ENCODE peak calls at places on chromosomes 3 and 15, in four cellular contexts. W, L, U and C are unnamed samples.
A peak's percentile ranks its signal among the peaks of the same experiment; 100 is the strongest.

GRCh38 chr3:10770547-10770946 is 45.5 kb upstream of the SLC6A11 start:
- DNase-seq in U (no peak), L (peak; percentile 29), W (no peak), C (peak; percentile 75)

GRCh38 chr3:69541059-69541471 is 155.2 kb upstream of the FRMD4B start:
- DNase-seq in W (no peak), U (no peak), L (peak; percentile 68), C (no peak)

GRCh38 chr3:157247391-157247790 is 87.4 kb upstream of the CCNL1 start:
- DNase-seq in U (no peak), W (no peak), L (no peak), C (no peak)

GRCh38 chr3:155946178-155946577 is 75.7 kb downstream of the GMPS start:
- DNase-seq in L (no peak), W (no peak), U (no peak), C (no peak)

GRCh38 chr3:60730371-60730770 is 520.9 kb downstream of the FHIT start:
- DNase-seq in W (no peak), L (no peak), U (no peak), C (no peak)

GRCh38 chr3:56874269-56874668 is 72.5 kb upstream of the ARHGEF3 start:
- DNase-seq in U (no peak), L (peak; percentile 66), W (no peak), C (no peak)

GRCh38 chr15:38144921-38145320 is 107.7 kb upstream of the SPRED1 start:
- DNase-seq in L (no peak), U (no peak), W (no peak), C (no peak)

GRCh38 chr15:84834227-84834955 is 17.2 kb downstream of the ALPK3 start:
- DNase-seq in L (peak; percentile 30), W (no peak), U (no peak), C (no peak)

GRCh38 chr3:115912372-115912771 is 289.1 kb downstream of the GAP43 start:
- DNase-seq in U (peak; percentile 5), W (no peak), L (no peak), C (no peak)

GRCh38 chr3:193030276-193030675 is 112.6 kb upstream of the MB21D2 start:
- DNase-seq in W (no peak), L (no peak), U (no peak), C (no peak)

GRCh38 chr15:66294157-66294931 is 976 bp downstream of the DIS3L start:
- DNase-seq in W (no peak), L (no peak), U (peak; percentile 31), C (no peak)

GRCh38 chr3:179750720-179751328 is 98.0 kb downstream of the USP13 start:
- DNase-seq in U (no peak), W (no peak), L (no peak), C (peak; percentile 54)

GRCh38 chr15:28003302-28004037 is 95.6 kb downstream of the OCA2 start:
- DNase-seq in U (no peak), W (peak; percentile 71), L (no peak), C (peak; percentile 83)

GRCh38 chr3:169007145-169007544 is 656.4 kb downstream of the MECOM start:
- DNase-seq in U (no peak), L (no peak), W (no peak), C (no peak)

GRCh38 chr3:169008772-169009358 is 654.6 kb downstream of the MECOM start:
- DNase-seq in W (no peak), L (no peak), U (no peak), C (no peak)
- TF ChIP-seq CTCF in W (no peak), L (peak; percentile 29), U (no peak), C (no peak)

GRCh38 chr3:143016321-143016972 is 15.1 kb downstream of the U2SURP start:
- DNase-seq in U (no peak), L (no peak), W (no peak), C (no peak)
- TF ChIP-seq CTCF in U (peak; percentile 40), L (peak; percentile 77), W (peak; percentile 49), C (peak; percentile 60)

GRCh38 chr3:134211797-134212196 is 38.9 kb downstream of the RYK start:
- DNase-seq in W (no peak), L (peak; percentile 80), U (no peak), C (no peak)
- TF ChIP-seq CTCF in W (peak; percentile 48), L (peak; percentile 88), U (peak; percentile 33), C (peak; percentile 83)

GRCh38 chr3:139113231-139113749 is 68.6 kb upstream of the PRR23C start:
- DNase-seq in L (peak; percentile 46), U (no peak), W (no peak), C (no peak)
- TF ChIP-seq CTCF in L (peak; percentile 22), U (no peak), W (no peak), C (no peak)

GRCh38 chr3:44880284-44880683 is 5.9 kb downstream of the TGM4 start:
- DNase-seq in U (no peak), L (no peak), W (no peak), C (no peak)
- TF ChIP-seq CTCF in U (no peak), L (no peak), W (no peak), C (no peak)

GRCh38 chr3:13353936-13354542 is 66.1 kb downstream of the NUP210 start:
- DNase-seq in W (no peak), U (no peak), L (peak; percentile 68), C (no peak)
- TF ChIP-seq CTCF in W (no peak), U (no peak), L (peak; percentile 72), C (peak; percentile 29)

DNA sequence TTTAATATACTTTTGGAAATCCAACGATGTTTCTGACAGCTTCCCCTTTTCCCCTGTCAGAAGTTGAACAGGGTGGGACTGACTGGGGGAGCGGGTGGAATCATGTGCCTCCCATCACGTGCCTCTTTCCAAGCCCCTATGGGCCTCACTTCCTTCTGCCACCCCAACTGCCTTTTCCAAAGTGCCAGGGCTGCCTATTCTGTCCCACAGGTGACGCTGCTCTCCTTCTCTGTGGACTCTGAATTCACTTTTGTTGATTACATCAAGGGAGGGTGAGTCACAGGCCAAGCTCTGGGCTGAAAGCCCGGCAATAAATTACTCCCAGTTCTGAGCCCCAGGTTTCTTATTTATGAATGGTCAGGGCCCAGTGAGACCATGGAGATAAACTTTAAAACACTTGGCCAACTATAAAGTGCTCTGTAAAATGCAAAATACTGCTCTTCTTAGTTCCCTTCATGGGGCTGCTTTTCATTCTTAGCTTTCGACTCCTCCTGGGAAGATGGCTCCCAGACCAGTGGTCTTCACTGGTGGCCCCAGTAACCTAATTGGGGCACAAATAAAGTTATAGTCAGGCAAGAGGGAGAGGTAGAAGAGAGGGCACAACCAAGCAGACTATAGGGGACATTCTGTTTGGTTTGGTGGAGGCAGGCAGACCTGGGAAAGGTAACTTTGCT is 12.3 kb downstream of the CPNE9 start:
- DNase-seq in L (no peak), U (peak; percentile 86), W (no peak), C (no peak)
- TF ChIP-seq CTCF in L (peak; percentile 45), U (peak; percentile 85), W (peak; percentile 75), C (peak; percentile 61)

DNA sequence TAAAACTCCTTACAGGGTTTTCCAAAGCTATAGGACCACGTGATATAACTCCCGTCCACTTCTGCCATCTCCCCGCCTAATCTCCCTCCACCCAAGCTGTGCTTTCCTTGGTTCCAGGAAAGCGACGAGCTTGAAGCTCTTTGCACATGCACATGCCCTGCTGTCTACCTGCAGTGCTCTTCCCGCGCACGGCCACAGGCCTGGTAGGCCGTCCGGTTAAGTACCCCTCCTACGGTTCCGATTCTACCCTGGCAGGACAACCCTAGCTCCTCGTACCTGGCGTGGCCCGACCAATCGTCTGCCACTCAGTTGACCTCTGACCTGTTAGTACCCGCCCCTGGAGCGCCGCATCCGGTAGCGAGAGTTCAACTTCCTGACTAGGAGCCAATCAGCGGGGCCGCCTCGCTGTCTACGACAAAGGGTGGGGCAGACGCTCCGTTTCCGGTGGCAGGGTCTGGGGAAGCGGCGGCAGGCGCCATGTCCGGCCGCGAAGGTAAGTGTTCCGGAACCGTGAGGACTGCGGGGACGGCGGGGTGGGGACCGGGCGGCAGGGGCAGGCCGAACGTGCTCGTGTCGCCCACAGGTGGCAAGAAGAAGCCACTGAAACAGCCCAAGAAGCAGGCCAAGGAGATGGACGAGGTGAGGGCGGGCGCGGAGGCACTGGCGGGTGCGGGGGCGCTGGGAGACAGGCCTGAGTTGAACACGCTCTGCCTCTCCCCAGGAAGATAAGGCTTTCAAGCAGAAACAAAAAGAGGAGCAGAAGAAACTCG is at the start of the genes CCDC51 and TMA7:
- DNase-seq in L (peak; percentile 99), U (peak; percentile 99), W (peak; percentile 100), C (peak; percentile 98)
- TF ChIP-seq CTCF in L (no peak), U (no peak), W (no peak), C (no peak)

DNA sequence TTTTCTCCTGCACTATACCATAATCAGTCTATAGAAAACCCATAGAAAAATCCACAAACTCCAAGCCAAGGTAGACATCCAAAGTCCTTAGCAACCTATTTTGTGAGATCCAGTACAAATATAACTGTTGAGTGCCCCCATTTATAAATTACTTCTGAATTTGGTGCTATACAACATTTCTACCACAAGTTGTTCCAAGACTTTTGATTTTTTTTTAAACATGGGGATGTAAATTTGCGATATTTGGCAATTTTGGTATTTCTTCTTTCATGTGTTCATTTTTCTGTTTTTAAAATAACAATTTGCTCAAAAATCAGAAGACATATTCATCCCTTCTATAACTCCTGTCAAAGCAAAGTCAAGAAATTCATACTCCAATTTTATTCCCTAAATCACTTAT is 763.8 kb downstream of the ROBO1 start:
- DNase-seq in U (no peak), L (no peak), W (no peak), C (no peak)
- TF ChIP-seq CTCF in U (no peak), L (peak; percentile 48), W (no peak), C (no peak)

GRCh38 chr3:120526011-120526870 is 69.9 kb upstream of the NDUFB4 start:
- DNase-seq in W (no peak), L (no peak), U (no peak), C (no peak)
- TF ChIP-seq CTCF in W (no peak), L (no peak), U (no peak), C (no peak)